ENCODE peak calls at places on chromosomes 16 and 17, in seven cellular contexts. D is H1, G is K562, R is sigmoid colon, H is prostate gland, F is breast epithelium, J is suprapubic skin. S is an unnamed sample. For H3K4me1, the result is how much of the 10 kb centered on the place peaks cover.

GRCh38 chr16:4580245-4580644 is 24.1 kb downstream of the C16orf96 start:
- DNase-seq in D (no peak), G (no peak), R (no peak), H (no peak), F (no peak), J (no peak), S (no peak)

GRCh38 chr16:47008174-47008573 is 34.7 kb upstream of the DNAJA2 start:
- DNase-seq in D (no peak), G (no peak), R (no peak), H (no peak), F (no peak), J (no peak), S (no peak)

GRCh38 chr16:81392011-81392410 is 52.6 kb upstream of the CMIP start:
- DNase-seq in D (no peak), G (no peak), R (no peak), H (no peak), F (no peak), J (no peak), S (no peak)

GRCh38 chr16:4365014-4365406 is 6.6 kb upstream of the VASN start:
- DNase-seq in D (no peak), G (no peak), R (no peak), H (no peak), F (no peak), J (no peak), S (no peak)

GRCh38 chr16:48538746-48539484 is 71.1 kb downstream of the N4BP1 start:
- DNase-seq in D (no peak), G (peak), R (peak), H (no peak), F (no peak), J (no peak), S (no peak)

GRCh38 chr16:83328936-83329335 is 478.8 kb upstream of the HSBP1 start:
- DNase-seq in D (no peak), G (no peak), R (no peak), H (no peak), F (no peak), J (no peak), S (no peak)

GRCh38 chr17:61400786-61401279 is 1.2 kb downstream of the TBX2 start:
- DNase-seq in D (no peak), G (no peak), R (peak), H (no peak), F (no peak), J (no peak), S (no peak)

GRCh38 chr17:11363575-11363974 is 122.6 kb downstream of the SHISA6 start:
- DNase-seq in D (no peak), G (no peak), R (no peak), H (no peak), F (no peak), J (no peak), S (no peak)

GRCh38 chr17:75475851-75476250 is 19.4 kb downstream of the TMEM94 start:
- DNase-seq in D (no peak), G (no peak), R (no peak), H (no peak), F (no peak), J (no peak), S (no peak)

GRCh38 chr17:59426031-59426430 is 94.6 kb downstream of the YPEL2 start:
- DNase-seq in D (no peak), G (no peak), R (no peak), H (no peak), F (no peak), J (no peak), S (no peak)

GRCh38 chr16:66292241-66292935 is 74.1 kb upstream of the CDH5 start:
- DNase-seq in D (no peak), G (no peak), R (peak), H (no peak), F (no peak), J (no peak), S (no peak)

GRCh38 chr16:88072571-88073001 is 121.4 kb downstream of the BANP start:
- DNase-seq in D (no peak), G (no peak), R (peak), H (no peak), F (no peak), J (peak), S (no peak)

GRCh38 chr17:30788918-30789317 is 35.6 kb downstream of the CRLF3 start:
- DNase-seq in D (no peak), G (no peak), R (no peak), H (no peak), F (no peak), J (no peak), S (no peak)

GRCh38 chr16:88393034-88393433 is 10.3 kb downstream of the ZNF469 start:
- DNase-seq in D (no peak), G (no peak), R (peak), H (no peak), F (no peak), J (no peak), S (no peak)

GRCh38 chr16:73545713-73546112 is 497.8 kb upstream of the ZFHX3 start:
- DNase-seq in D (no peak), G (no peak), R (no peak), H (no peak), F (no peak), J (no peak), S (no peak)

GRCh38 chr17:47694018-47694817 is at the start of gene TBKBP1:
- DNase-seq in D (peak), G (peak), R (peak), H (no peak), F (no peak), J (no peak), S (no peak)

GRCh38 chr17:56891751-56892150 is 22.1 kb downstream of the TRIM25 start:
- DNase-seq in D (no peak), G (peak), R (no peak), H (no peak), F (no peak), J (no peak), S (no peak)

GRCh38 chr16:27972500-27972899 is 91.0 kb downstream of the GSG1L start:
- DNase-seq in D (no peak), G (peak), R (peak), H (no peak), F (no peak), J (no peak), S (peak)

GRCh38 chr16:12902511-12903324 is 1.3 kb downstream of the SHISA9 start:
- DNase-seq in D (no peak), G (no peak), R (no peak), H (no peak), F (no peak), J (no peak), S (no peak)

GRCh38 chr17:48187867-48188608 is 80.5 kb downstream of the SNX11 start:
- DNase-seq in D (no peak), G (no peak), R (no peak), H (no peak), F (no peak), J (no peak), S (no peak)

GRCh38 chr16:86995456-86995855 is 321.7 kb downstream of the C16orf95 start:
- DNase-seq in D (no peak), G (no peak), R (peak), H (no peak), F (no peak), J (no peak), S (no peak)

GRCh38 chr17:29732613-29733012 is 109.9 kb upstream of the CORO6 start:
- DNase-seq in D (no peak), G (no peak), R (no peak), H (no peak), F (no peak), J (no peak), S (peak)

GRCh38 chr17:80145076-80146075 is 1.6 kb downstream of the EIF4A3 start:
- DNase-seq in D (no peak), G (no peak), R (peak), H (no peak), F (no peak), J (no peak), S (no peak)

GRCh38 chr16:81313731-81314602 is 795 bp upstream of the GAN start:
- DNase-seq in D (peak), G (no peak), R (no peak), H (no peak), F (no peak), J (no peak), S (no peak)

DNA sequence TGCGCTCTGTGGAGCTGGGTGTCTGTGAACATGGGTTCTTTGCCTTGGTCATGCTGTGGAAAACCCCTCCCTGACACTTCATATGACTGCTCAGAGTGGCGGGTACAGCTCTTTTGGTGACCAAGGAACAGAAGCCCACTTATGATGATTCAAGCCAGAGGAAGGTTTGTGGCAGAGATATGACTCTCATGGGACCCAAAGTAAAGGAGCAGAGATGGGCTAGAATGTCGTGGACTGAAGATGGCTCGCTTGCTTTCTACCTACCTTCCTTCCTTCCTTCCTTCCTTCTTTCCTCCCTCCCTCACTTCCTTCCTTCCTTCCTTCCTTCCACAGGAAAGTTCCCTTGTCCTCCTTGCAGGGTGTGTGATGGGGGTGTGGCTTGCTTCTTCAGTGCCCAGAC is 169.7 kb upstream of the IRX3 start:
- DNase-seq in D (no peak), G (no peak), R (no peak), H (no peak), F (no peak), J (no peak), S (no peak)
- H3K4me1 ChIP-seq in D (under half), G (under half), R (under half), H (under half), F (under half), J (under half), S (under half)

DNA sequence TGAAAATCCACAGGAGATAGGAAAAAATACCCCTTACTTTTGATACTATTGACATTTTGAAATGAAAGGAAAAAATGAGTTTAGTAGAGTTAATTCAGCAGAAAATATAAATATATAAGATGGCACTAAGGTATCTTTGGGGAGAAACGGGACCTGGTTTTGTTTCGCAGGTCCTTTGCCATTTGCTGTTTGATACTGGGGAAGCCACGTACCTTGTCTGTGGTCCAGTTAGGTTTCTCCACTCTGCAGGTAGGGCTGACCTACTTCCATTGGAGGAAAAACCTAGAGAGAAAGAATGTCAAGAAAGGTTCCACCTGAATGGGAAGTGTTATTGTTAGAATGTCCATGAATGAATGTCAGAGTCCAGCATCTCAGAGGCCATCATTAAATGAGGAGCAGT is 48.1 kb downstream of the HLF start:
- DNase-seq in D (no peak), G (no peak), R (no peak), H (no peak), F (no peak), J (no peak), S (no peak)
- TF ChIP-seq POLR2AphosphoS5 in D (no peak), G (no peak), R (no peak), H (no peak), F (no peak), J (no peak), S (no peak)

GRCh38 chr17:32930512-32930911 is 2.6 kb downstream of the TMEM98 start:
- DNase-seq in D (no peak), G (no peak), R (no peak), H (no peak), F (no peak), J (no peak), S (no peak)
- H3K4me1 ChIP-seq in D (under half), G (under half), R (under half), H (under half), F (under half), J (under half), S (under half)

DNA sequence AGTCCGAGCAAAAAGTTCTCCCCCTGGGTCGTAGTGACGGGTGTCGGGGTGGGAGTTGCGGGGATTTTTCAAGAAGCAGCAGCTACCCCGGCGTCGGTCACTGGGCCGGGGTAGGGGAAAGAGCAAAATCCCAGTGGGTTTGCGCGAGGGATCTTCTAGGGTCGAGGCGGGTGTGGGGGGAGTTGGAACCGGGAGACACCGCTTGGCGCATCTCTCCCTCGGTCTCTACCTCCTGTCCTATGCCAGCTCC is 2.3 kb upstream of the UBTF start:
- DNase-seq in D (no peak), G (no peak), R (no peak), H (no peak), F (no peak), J (peak), S (no peak)
- TF ChIP-seq POLR2AphosphoS5 in D (no peak), G (no peak), R (no peak), H (no peak), F (no peak), J (no peak), S (no peak)

S was measured in Panc1.